ENCODE peak calls at places on chromosomes 12 and 14, in five cellular contexts. Q is HAP-1, K is ELF-1, L is Right ventricle myocardium superior, P is PC-9. Z is an unnamed sample.

GRCh38 chr14:38790916-38791315 is 312.1 kb downstream of the SEC23A start:
- DNase-seq in Q (no peak), K (no peak), L (no peak), P (no peak), Z (peak; percentile 4)

GRCh38 chr12:23831739-23832138 is 117.7 kb downstream of the SOX5 start:
- DNase-seq in Q (no peak), K (no peak), L (no peak), P (no peak), Z (no peak)

GRCh38 chr12:51025182-51025747 is 919 bp downstream of the SLC11A2 start:
- DNase-seq in Q (no peak), K (no peak), L (no peak), P (no peak), Z (no peak)

GRCh38 chr12:32069071-32069470 is 37.6 kb upstream of the BICD1 start:
- DNase-seq in Q (no peak), K (no peak), L (no peak), P (no peak), Z (no peak)

GRCh38 chr12:125403145-125403789 is 338.0 kb downstream of the AACS start:
- DNase-seq in Q (peak; percentile 45), K (peak; percentile 96), L (no peak), P (peak; percentile 3), Z (peak; percentile 12)

GRCh38 chr12:84484796-84485195 is 427.8 kb downstream of the SLC6A15 start:
- DNase-seq in Q (no peak), K (no peak), L (no peak), P (no peak), Z (no peak)

GRCh38 chr14:47040490-47040889 is 388.9 kb upstream of the RPL10L start:
- DNase-seq in Q (no peak), K (peak; percentile 32), L (no peak), P (no peak), Z (no peak)

GRCh38 chr12:14884458-14884878 is 1.2 kb downstream of the MGP start:
- DNase-seq in Q (no peak), K (no peak), L (peak; percentile 86), P (peak; percentile 69), Z (peak; percentile 34)

GRCh38 chr14:103828315-103828967 is 18.9 kb downstream of the PPP1R13B start:
- DNase-seq in Q (no peak), K (no peak), L (peak; percentile 58), P (no peak), Z (peak; percentile 48)

GRCh38 chr14:58560208-58560607 is 77.6 kb upstream of the DACT1 start:
- DNase-seq in Q (no peak), K (no peak), L (no peak), P (no peak), Z (no peak)

GRCh38 chr12:100827901-100828520 is 33.4 kb downstream of the ANO4 start:
- DNase-seq in Q (peak; percentile 38), K (peak; percentile 12), L (no peak), P (no peak), Z (peak; percentile 27)

GRCh38 chr12:46958599-46959290 is 120.7 kb upstream of the PCED1B start:
- DNase-seq in Q (no peak), K (no peak), L (no peak), P (no peak), Z (no peak)

GRCh38 chr12:10136637-10137205 is 6.7 kb upstream of the CLEC7A start:
- DNase-seq in Q (peak; percentile 66), K (no peak), L (no peak), P (no peak), Z (no peak)

GRCh38 chr12:110338754-110339153 is 57.7 kb downstream of the ATP2A2 start:
- DNase-seq in Q (peak; percentile 41), K (no peak), L (no peak), P (no peak), Z (no peak)

GRCh38 chr12:57461326-57461903 is 1.8 kb downstream of the GLI1 start:
- DNase-seq in Q (peak; percentile 89), K (peak; percentile 91), L (peak; percentile 77), P (peak; percentile 39), Z (peak; percentile 58)

GRCh38 chr14:21090194-21090939 is 8.1 kb downstream of the ZNF219 start:
- DNase-seq in Q (no peak), K (peak; percentile 80), L (peak; percentile 70), P (no peak), Z (no peak)